ENCODE peak calls at places on chromosomes 4 and X, in four cellular contexts. P, S, O and C are unnamed samples.

GRCh38 chr4:168634276-168634802 is 137.5 kb downstream of the PALLD start:
- DNase-seq in S (peak; percentile 94), P (no peak), O (no peak), C (no peak)

GRCh38 chr4:7813674-7814073 is 126.0 kb downstream of the AFAP1 start:
- DNase-seq in P (no peak), O (no peak), S (no peak), C (no peak)

GRCh38 chr4:79917246-79917645 is 155.8 kb downstream of the ANTXR2 start:
- DNase-seq in S (peak; percentile 58), O (no peak), P (peak; percentile 89), C (peak; percentile 22)

GRCh38 chr4:89268572-89269180 is 38.9 kb downstream of the GPRIN3 start:
- DNase-seq in S (no peak), P (no peak), O (no peak), C (no peak)

GRCh38 chr4:142516686-142517145 is 329.4 kb downstream of the INPP4B start:
- DNase-seq in O (no peak), S (no peak), P (no peak), C (no peak)

GRCh38 chrX:80550722-80551121 is 130.5 kb downstream of the TENT5D start:
- DNase-seq in P (peak; percentile 74), O (no peak), S (peak; percentile 11), C (no peak)

GRCh38 chrX:71067727-71068051 is 445 bp downstream of the SNX12 start:
- DNase-seq in O (no peak), P (no peak), S (no peak), C (no peak)

GRCh38 chrX:48715066-48715465 is 18.5 kb downstream of the SUV39H1 start:
- DNase-seq in O (no peak), P (no peak), S (no peak), C (no peak)

GRCh38 chr4:175511861-175512260 is 300.2 kb downstream of the GPM6A start:
- DNase-seq in S (no peak), O (no peak), P (no peak), C (no peak)

GRCh38 chr4:103074598-103075434 is 1.7 kb downstream of the SLC9B2 start:
- DNase-seq in O (no peak), S (no peak), P (no peak), C (no peak)

GRCh38 chr4:100244347-100244746 is 54.1 kb upstream of the DDIT4L start:
- DNase-seq in S (no peak), P (no peak), O (no peak), C (no peak)

DNA sequence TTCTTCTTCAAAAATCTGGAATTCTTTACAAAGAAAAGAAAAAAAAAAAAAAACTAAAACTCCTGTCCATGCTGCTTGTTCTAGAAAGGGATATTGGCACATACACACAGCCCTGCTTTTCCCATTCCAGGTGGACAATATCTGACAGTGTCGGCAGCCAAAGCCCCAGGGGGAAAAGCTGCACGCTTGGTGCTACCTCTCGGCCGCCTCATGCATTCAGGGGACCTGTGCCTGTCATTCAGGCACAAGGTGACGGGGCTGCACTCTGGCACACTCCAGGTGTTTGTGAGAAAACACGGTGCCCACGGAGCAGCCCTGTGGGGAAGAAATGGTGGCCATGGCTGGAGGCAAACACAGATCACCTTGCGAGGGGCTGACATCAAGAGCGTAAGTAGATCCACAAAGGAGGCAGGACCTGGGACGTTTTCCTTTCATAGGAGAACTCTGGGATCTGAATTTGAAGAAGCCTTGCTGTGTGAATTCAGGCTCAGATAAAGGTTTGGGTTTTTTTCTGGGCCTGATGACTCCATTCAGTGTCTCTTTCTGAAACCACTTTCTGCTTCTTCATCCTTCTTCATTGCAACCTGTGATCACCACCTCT is 71.9 kb downstream of the NPNT start:
- DNase-seq in O (peak; percentile 71), S (no peak), P (no peak), C (no peak)
- H3K4me3 ChIP-seq in O (peak overlapping the region; percentile 58), S (no peak overlapping the region), P (no peak overlapping the region), C (no peak overlapping the region)

DNA sequence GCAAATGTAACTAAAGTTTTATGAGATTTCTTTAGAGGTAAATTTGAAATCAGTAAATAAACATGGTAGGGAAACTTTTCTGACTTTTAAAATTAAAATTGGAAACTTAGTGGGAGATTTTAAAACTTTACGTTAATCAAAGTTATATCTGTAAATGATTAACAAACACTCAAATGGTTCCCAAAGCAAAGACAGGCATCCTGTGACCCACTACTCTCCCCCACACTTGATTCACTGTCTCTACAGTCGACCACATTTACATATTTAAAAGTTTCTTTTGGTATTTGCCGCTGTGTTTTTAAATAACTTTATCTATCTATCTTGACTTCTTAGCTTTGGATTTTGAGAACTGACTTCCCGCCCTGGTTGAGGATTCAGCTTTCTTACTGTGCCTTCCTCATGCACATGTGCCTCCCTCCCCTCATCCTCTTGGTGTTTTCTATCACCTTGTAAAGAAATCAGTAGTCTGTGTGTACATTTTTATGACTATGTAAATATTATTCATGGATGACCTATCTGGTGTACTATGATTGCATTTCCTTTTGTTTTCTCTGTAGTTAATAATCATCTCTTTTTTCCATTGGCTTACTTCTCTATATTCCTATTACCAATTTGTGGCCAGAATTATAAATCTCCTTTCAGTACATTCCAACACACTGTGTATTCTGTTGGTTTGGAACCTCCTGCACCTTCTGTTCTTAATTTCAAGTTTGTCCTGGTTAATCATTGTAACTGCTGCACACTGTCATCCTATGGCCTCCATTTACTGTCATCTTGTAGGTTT is 72.6 kb downstream of the WWC2 start:
- DNase-seq in P (no peak), O (no peak), S (no peak), C (no peak)
- H3K4me1 ChIP-seq in P (peaks cover 8% of the 10 kb centered on the region), O (peaks cover 11% of the 10 kb centered on the region), S (peaks cover 9% of the 10 kb centered on the region), C (no peaks in the 10 kb centered on the region)

GRCh38 chr4:1763550-1764080 is 29.5 kb upstream of the FGFR3 start:
- DNase-seq in S (peak; percentile 59), O (no peak), P (peak; percentile 79), C (peak; percentile 23)
- H3K4me3 ChIP-seq in S (peak overlapping the region; percentile 26), O (no peak overlapping the region), P (no peak overlapping the region), C (peak overlapping the region; percentile 16)

GRCh38 chr4:94578195-94578594 is 126.5 kb downstream of the PDLIM5 start:
- DNase-seq in O (no peak), S (no peak), P (no peak), C (no peak)
- H3K4me1 ChIP-seq in O (no peaks in the 10 kb centered on the region), S (no peaks in the 10 kb centered on the region), P (peaks cover 3% of the 10 kb centered on the region), C (no peaks in the 10 kb centered on the region)